ENCODE peak calls at places on chromosomes 13 and 19, in four cellular contexts. One of them, this sample, is unnamed.

GRCh38 chr13:110340812-110341444 is 33.8 kb downstream of the COL4A2 start:
- DNase-seq in HepG2: no peak
- DNase-seq in HCT116: no peak
- DNase-seq in K562: no peak
- DNase-seq in this sample: no peak

GRCh38 chr13:98796798-98797197 is 44.3 kb upstream of the SLC15A1 start:
- DNase-seq in HCT116: no peak
- DNase-seq in K562: peak; percentile 39
- DNase-seq in HepG2: no peak
- DNase-seq in this sample: no peak

GRCh38 chr19:39449116-39449797 is 3.9 kb downstream of the SUPT5H start:
- DNase-seq in K562: no peak
- DNase-seq in HepG2: no peak
- DNase-seq in HCT116: no peak
- DNase-seq in this sample: no peak

GRCh38 chr13:27921421-27921960 is 1.7 kb downstream of the PDX1 start:
- DNase-seq in HCT116: no peak
- DNase-seq in HepG2: no peak
- DNase-seq in K562: no peak
- DNase-seq in this sample: no peak

GRCh38 chr19:16638666-16639065 is 10.7 kb upstream of the MED26 start:
- DNase-seq in HCT116: no peak
- DNase-seq in K562: no peak
- DNase-seq in HepG2: no peak
- DNase-seq in this sample: no peak

GRCh38 chr19:36707134-36707533 is 19.7 kb downstream of the ZNF567 start:
- DNase-seq in K562: no peak
- DNase-seq in HepG2: no peak
- DNase-seq in HCT116: no peak
- DNase-seq in this sample: no peak

GRCh38 chr19:4638330-4638729 is 986 bp upstream of the TNFAIP8L1 start:
- DNase-seq in HepG2: no peak
- DNase-seq in K562: no peak
- DNase-seq in HCT116: no peak
- DNase-seq in this sample: no peak

GRCh38 chr13:54758795-54759194 is 1730.2 kb downstream of the OLFM4 start:
- DNase-seq in HCT116: no peak
- DNase-seq in K562: no peak
- DNase-seq in HepG2: no peak
- DNase-seq in this sample: no peak

GRCh38 chr13:57409656-57410055 is 221.9 kb upstream of the PCDH17 start:
- DNase-seq in HepG2: no peak
- DNase-seq in K562: no peak
- DNase-seq in HCT116: no peak
- DNase-seq in this sample: no peak

GRCh38 chr13:113207890-113208423 is 512 bp downstream of the PCID2 start:
- DNase-seq in HCT116: no peak
- DNase-seq in K562: no peak
- DNase-seq in HepG2: peak; percentile 26
- DNase-seq in this sample: no peak

GRCh38 chr19:6593651-6594416 is 2.9 kb upstream of the CD70 start:
- DNase-seq in HepG2: no peak
- DNase-seq in HCT116: no peak
- DNase-seq in K562: no peak
- DNase-seq in this sample: no peak

GRCh38 chr13:44046428-44046827 is 166.7 kb downstream of the LACC1 start:
- DNase-seq in K562: no peak
- DNase-seq in HCT116: no peak
- DNase-seq in HepG2: no peak
- DNase-seq in this sample: no peak

GRCh38 chr19:4310247-4311121 is 6.1 kb downstream of the FSD1 start:
- DNase-seq in K562: peak; percentile 95
- DNase-seq in HCT116: peak; percentile 57
- DNase-seq in HepG2: peak; percentile 94
- DNase-seq in this sample: no peak

DNA sequence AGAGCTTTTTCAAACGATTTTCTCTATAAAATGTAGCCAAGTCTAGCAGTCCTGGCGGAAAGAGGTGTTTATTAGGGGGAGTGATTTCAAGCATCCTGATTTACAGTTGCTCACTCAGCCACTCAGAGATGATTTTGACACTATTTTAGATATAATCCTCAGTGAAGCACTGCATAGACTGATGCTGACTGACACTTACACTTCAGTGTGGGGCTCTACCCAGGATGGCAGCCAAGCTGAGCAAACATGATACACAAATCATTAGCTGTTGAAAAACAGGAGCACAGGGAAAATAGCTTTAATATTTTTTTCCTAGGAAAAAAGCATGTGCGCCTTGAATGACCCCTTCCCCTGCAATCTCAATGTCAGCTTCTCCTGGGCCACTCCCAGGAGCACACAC is 36.6 kb downstream of the RCBTB2 start:
- DNase-seq in K562: no peak
- DNase-seq in HCT116: no peak
- DNase-seq in HepG2: no peak
- DNase-seq in this sample: no peak
- TF ChIP-seq CTCF in K562: no peak
- TF ChIP-seq CTCF in HCT116: no peak
- TF ChIP-seq CTCF in HepG2: no peak
- TF ChIP-seq CTCF in this sample: no peak

DNA sequence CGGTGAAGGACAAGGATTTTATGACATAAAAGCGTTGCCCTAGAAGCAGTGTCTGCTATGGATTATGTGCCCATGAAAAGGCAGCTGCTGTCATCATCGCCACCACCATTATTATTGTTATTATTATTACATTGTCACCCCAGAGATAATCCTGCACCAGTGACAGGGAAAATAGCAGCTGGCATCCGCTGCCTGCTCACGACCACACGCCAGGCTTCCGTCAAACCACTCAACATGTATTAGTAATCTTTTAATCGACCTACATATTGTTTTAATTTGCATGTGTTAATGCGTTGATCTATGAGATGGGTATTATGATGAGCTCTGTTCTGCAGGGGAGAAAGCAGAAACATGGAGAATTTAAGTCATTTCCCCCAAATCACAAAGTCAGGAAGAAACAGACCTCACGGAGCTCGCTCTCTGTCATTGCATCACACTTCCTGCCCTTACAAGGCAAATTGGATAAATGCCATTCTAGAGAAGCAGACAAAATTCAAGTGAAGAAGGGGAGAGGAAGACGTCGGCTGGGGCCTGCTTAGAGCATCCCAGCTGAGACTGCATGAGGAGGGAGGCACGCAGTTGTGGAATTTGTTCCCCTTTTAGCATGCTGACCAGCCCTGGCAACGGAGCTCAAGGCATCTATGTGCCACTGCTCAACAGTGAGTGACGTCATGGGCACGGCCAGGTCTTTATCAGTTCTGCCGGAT is at the start of gene FFAR3:
- DNase-seq in HepG2: no peak
- DNase-seq in HCT116: no peak
- DNase-seq in K562: no peak
- DNase-seq in this sample: no peak
- TF ChIP-seq TCF7L2 in HepG2: no peak
- TF ChIP-seq TCF7L2 in HCT116: no peak
- TF ChIP-seq TCF7L2 in K562: no peak
- TF ChIP-seq TCF7L2 in this sample: no peak

DNA sequence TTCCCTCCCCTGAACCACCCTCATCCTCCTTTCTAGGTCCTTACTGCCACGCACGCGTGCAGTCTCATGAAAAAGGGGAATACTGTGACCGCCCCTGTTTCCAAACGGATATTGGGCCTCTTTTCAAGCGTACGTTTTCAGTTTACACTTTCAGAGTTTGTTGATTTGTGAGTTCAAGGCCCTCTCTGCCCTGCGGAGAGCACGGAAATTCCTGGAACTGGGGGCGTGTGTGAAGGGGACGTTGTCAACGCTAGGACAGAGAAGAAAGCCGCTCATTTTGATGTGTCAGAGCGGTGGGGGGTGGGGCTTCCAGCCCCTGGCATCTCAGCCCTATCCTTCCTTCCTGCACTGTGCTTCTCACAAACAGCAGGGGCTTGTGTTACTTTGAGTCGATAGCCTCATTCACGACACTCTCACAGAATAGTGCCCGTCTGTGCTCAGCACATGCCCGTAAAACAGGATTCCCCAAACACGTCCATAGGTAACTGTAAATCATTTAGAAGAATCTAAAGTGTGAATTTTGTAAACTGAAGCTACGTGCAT is 137.6 kb upstream of the PEG3 start:
- DNase-seq in K562: no peak
- DNase-seq in HCT116: no peak
- DNase-seq in HepG2: peak; percentile 88
- DNase-seq in this sample: no peak
- TF ChIP-seq CTCF in K562: no peak
- TF ChIP-seq CTCF in HCT116: no peak
- TF ChIP-seq CTCF in HepG2: peak; percentile 29
- TF ChIP-seq CTCF in this sample: no peak

DNA sequence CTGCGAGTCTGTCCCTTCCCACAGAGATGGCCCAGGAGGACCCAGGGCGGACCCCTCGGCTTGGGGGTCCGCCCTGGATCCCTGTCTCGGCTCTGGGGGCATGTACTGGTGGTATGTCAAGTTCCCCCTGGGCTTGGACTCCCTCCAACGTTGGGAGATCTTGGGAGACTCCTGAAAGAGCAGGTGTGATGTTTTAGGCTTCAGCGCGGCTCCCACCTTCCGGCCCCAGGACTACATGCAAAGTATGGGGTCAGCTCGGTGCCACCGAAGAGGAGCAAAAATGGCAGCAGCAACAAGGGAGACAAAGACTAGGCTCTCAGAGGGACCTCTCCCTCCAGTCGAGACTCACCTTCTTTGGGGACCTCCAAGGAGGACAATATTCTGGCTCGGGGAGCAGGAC is 4.2 kb downstream of the MAMSTR start:
- DNase-seq in K562: no peak
- DNase-seq in HepG2: no peak
- DNase-seq in HCT116: no peak
- DNase-seq in this sample: no peak
- TF ChIP-seq TCF7L2 in K562: no peak
- TF ChIP-seq TCF7L2 in HepG2: no peak
- TF ChIP-seq TCF7L2 in HCT116: no peak
- TF ChIP-seq TCF7L2 in this sample: no peak

DNA sequence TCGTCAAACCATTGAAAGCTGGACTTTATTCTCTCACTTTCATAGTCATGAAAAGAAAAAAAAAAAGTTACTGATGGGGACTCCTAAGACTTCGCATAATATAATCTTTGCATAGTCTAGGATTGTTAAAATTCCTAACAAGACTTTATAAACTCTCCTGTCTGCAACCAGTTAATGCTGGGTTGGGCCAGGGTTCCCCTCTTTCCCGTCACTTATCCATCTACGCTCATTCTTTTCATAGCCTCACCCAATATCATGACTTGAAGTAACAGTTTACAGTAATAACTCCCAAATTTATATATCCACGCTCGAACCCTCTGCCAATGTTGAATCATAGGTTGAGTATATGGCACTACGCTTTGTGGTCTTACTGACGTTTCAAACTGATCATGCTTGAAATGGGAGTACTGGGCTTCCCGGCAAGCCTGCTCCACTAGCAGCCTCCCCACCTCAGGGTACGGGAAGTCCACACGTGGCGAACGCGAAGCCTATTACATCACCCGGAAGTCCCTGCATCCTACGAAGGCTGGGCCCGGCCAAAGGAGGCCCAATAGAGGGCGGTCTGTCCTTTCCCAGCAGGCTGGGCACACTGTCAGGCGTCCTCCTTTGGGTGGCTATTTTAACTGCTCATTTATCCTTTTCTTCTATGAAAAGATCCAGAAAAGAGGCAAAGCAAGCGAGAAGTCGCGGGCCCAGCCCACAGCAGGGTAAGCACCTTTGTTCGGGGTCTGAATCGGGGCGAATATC is 694 bp upstream of the ZNF460 start:
- DNase-seq in HCT116: peak; percentile 92
- DNase-seq in K562: peak; percentile 87
- DNase-seq in HepG2: peak; percentile 95
- DNase-seq in this sample: peak; percentile 89
- TF ChIP-seq CTCF in HCT116: peak; percentile 26
- TF ChIP-seq CTCF in K562: peak; percentile 58
- TF ChIP-seq CTCF in HepG2: peak; percentile 78
- TF ChIP-seq CTCF in this sample: no peak

GRCh38 chr13:50909605-50910482 is at the start of gene RNASEH2B:
- DNase-seq in K562: peak; percentile 71
- DNase-seq in HCT116: peak; percentile 60
- DNase-seq in HepG2: peak; percentile 58
- DNase-seq in this sample: no peak

GRCh38 chr13:50911051-50911690 is 1.6 kb downstream of the RNASEH2B start:
- DNase-seq in HCT116: no peak
- DNase-seq in K562: peak; percentile 31
- DNase-seq in HepG2: peak; percentile 58
- DNase-seq in this sample: no peak

GRCh38 chr13:50911937-50912624 is 2.5 kb downstream of the RNASEH2B start:
- DNase-seq in HCT116: peak; percentile 80
- DNase-seq in HepG2: peak; percentile 68
- DNase-seq in K562: peak; percentile 58
- DNase-seq in this sample: peak; percentile 60

GRCh38 chr13:50908371-50908770 is 1.2 kb upstream of the RNASEH2B start:
- DNase-seq in HepG2: no peak
- DNase-seq in K562: no peak
- DNase-seq in HCT116: no peak
- DNase-seq in this sample: no peak

GRCh38 chr13:50910483-50910805 is 853 bp downstream of the RNASEH2B start:
- DNase-seq in HepG2: peak; percentile 29
- DNase-seq in HCT116: peak; percentile 27
- DNase-seq in K562: no peak
- DNase-seq in this sample: no peak
- TF ChIP-seq TCF7L2 in HepG2: no peak
- TF ChIP-seq TCF7L2 in HCT116: peak; percentile 19
- TF ChIP-seq TCF7L2 in K562: no peak
- TF ChIP-seq TCF7L2 in this sample: peak; percentile 34

This sample was measured in Panc1.